ENCODE peak calls at places on chromosomes 6 and 20, in nine cellular contexts. One of them, this sample, is unnamed.

GRCh38 chr6:88360203-88360797 is 194.2 kb upstream of the CNR1 start:
- DNase-seq in BE2C: no peak
- DNase-seq in amygdala: no peak
- DNase-seq in GM10248: no peak
- DNase-seq in tibial artery: no peak
- DNase-seq in cerebellar cortex: no peak
- DNase-seq in neural progenitor cell: no peak
- DNase-seq in osteocyte: no peak
- DNase-seq in GOT3: no peak
- DNase-seq in this sample: no peak

GRCh38 chr20:60327971-60328660 is 369.9 kb downstream of the CDH26 start:
- DNase-seq in BE2C: no peak
- DNase-seq in amygdala: no peak
- DNase-seq in GM10248: no peak
- DNase-seq in tibial artery: no peak
- DNase-seq in cerebellar cortex: no peak
- DNase-seq in neural progenitor cell: no peak
- DNase-seq in osteocyte: no peak
- DNase-seq in GOT3: no peak
- DNase-seq in this sample: no peak

GRCh38 chr6:154138806-154139205 is 99.8 kb downstream of the OPRM1 start:
- DNase-seq in BE2C: no peak
- DNase-seq in amygdala: no peak
- DNase-seq in GM10248: no peak
- DNase-seq in tibial artery: no peak
- DNase-seq in cerebellar cortex: no peak
- DNase-seq in neural progenitor cell: no peak
- DNase-seq in osteocyte: no peak
- DNase-seq in GOT3: no peak
- DNase-seq in this sample: no peak

GRCh38 chr6:95365454-95365853 is 211.9 kb upstream of the MANEA start:
- DNase-seq in BE2C: no peak
- DNase-seq in amygdala: no peak
- DNase-seq in GM10248: no peak
- DNase-seq in tibial artery: no peak
- DNase-seq in cerebellar cortex: no peak
- DNase-seq in neural progenitor cell: peak
- DNase-seq in osteocyte: no peak
- DNase-seq in GOT3: no peak
- DNase-seq in this sample: no peak

GRCh38 chr6:44528716-44529115 is 141.2 kb downstream of the CDC5L start:
- DNase-seq in BE2C: no peak
- DNase-seq in amygdala: no peak
- DNase-seq in GM10248: no peak
- DNase-seq in tibial artery: no peak
- DNase-seq in cerebellar cortex: no peak
- DNase-seq in neural progenitor cell: no peak
- DNase-seq in osteocyte: peak
- DNase-seq in GOT3: no peak
- DNase-seq in this sample: no peak

GRCh38 chr6:3724451-3725144 is 26.9 kb downstream of the PXDC1 start:
- DNase-seq in BE2C: no peak
- DNase-seq in amygdala: no peak
- DNase-seq in GM10248: no peak
- DNase-seq in tibial artery: peak
- DNase-seq in cerebellar cortex: no peak
- DNase-seq in neural progenitor cell: no peak
- DNase-seq in osteocyte: no peak
- DNase-seq in GOT3: no peak
- DNase-seq in this sample: no peak

GRCh38 chr6:6851059-6851658 is 256.6 kb upstream of the RREB1 start:
- DNase-seq in BE2C: peak
- DNase-seq in amygdala: no peak
- DNase-seq in GM10248: no peak
- DNase-seq in tibial artery: no peak
- DNase-seq in cerebellar cortex: peak
- DNase-seq in neural progenitor cell: no peak
- DNase-seq in osteocyte: no peak
- DNase-seq in GOT3: no peak
- DNase-seq in this sample: no peak

GRCh38 chr20:58344741-58345140 is 35.2 kb downstream of the RAB22A start:
- DNase-seq in BE2C: no peak
- DNase-seq in amygdala: no peak
- DNase-seq in GM10248: no peak
- DNase-seq in tibial artery: no peak
- DNase-seq in cerebellar cortex: no peak
- DNase-seq in neural progenitor cell: no peak
- DNase-seq in osteocyte: no peak
- DNase-seq in GOT3: no peak
- DNase-seq in this sample: no peak

GRCh38 chr6:131602913-131603312 is 25.1 kb downstream of the MED23 start:
- DNase-seq in BE2C: no peak
- DNase-seq in amygdala: no peak
- DNase-seq in GM10248: no peak
- DNase-seq in tibial artery: no peak
- DNase-seq in cerebellar cortex: no peak
- DNase-seq in neural progenitor cell: no peak
- DNase-seq in osteocyte: no peak
- DNase-seq in GOT3: no peak
- DNase-seq in this sample: no peak

GRCh38 chr6:112337209-112337638 is 9.9 kb upstream of the RFPL4B start:
- DNase-seq in BE2C: peak
- DNase-seq in amygdala: peak
- DNase-seq in GM10248: no peak
- DNase-seq in tibial artery: peak
- DNase-seq in cerebellar cortex: peak
- DNase-seq in neural progenitor cell: peak
- DNase-seq in osteocyte: no peak
- DNase-seq in GOT3: peak
- DNase-seq in this sample: peak

GRCh38 chr6:125529061-125529460 is 220.4 kb upstream of the HEY2 start:
- DNase-seq in BE2C: no peak
- DNase-seq in amygdala: no peak
- DNase-seq in GM10248: no peak
- DNase-seq in tibial artery: no peak
- DNase-seq in cerebellar cortex: no peak
- DNase-seq in neural progenitor cell: peak
- DNase-seq in osteocyte: no peak
- DNase-seq in GOT3: no peak
- DNase-seq in this sample: no peak

GRCh38 chr6:144683216-144684070 is 398.3 kb downstream of the UTRN start:
- DNase-seq in BE2C: no peak
- DNase-seq in amygdala: peak
- DNase-seq in GM10248: no peak
- DNase-seq in tibial artery: no peak
- DNase-seq in cerebellar cortex: no peak
- DNase-seq in neural progenitor cell: no peak
- DNase-seq in osteocyte: no peak
- DNase-seq in GOT3: no peak
- DNase-seq in this sample: no peak

GRCh38 chr20:45014671-45015415 is 48.5 kb downstream of the STK4 start:
- DNase-seq in BE2C: peak
- DNase-seq in amygdala: no peak
- DNase-seq in GM10248: no peak
- DNase-seq in tibial artery: no peak
- DNase-seq in cerebellar cortex: no peak
- DNase-seq in neural progenitor cell: no peak
- DNase-seq in osteocyte: no peak
- DNase-seq in GOT3: no peak
- DNase-seq in this sample: no peak

GRCh38 chr6:112325449-112325848 is 21.7 kb upstream of the RFPL4B start:
- DNase-seq in BE2C: no peak
- DNase-seq in amygdala: no peak
- DNase-seq in GM10248: no peak
- DNase-seq in tibial artery: no peak
- DNase-seq in cerebellar cortex: no peak
- DNase-seq in neural progenitor cell: no peak
- DNase-seq in osteocyte: no peak
- DNase-seq in GOT3: no peak
- DNase-seq in this sample: no peak

GRCh38 chr6:154865291-154865690 is 129.8 kb upstream of the TIAM2 start:
- DNase-seq in BE2C: no peak
- DNase-seq in amygdala: no peak
- DNase-seq in GM10248: no peak
- DNase-seq in tibial artery: no peak
- DNase-seq in cerebellar cortex: no peak
- DNase-seq in neural progenitor cell: no peak
- DNase-seq in osteocyte: no peak
- DNase-seq in GOT3: no peak
- DNase-seq in this sample: no peak

GRCh38 chr20:19710336-19710721 is 47.7 kb upstream of the RIN2 start:
- DNase-seq in BE2C: no peak
- DNase-seq in amygdala: no peak
- DNase-seq in GM10248: no peak
- DNase-seq in tibial artery: no peak
- DNase-seq in cerebellar cortex: no peak
- DNase-seq in neural progenitor cell: no peak
- DNase-seq in osteocyte: no peak
- DNase-seq in GOT3: no peak
- DNase-seq in this sample: no peak

GRCh38 chr6:89375902-89376301 is 23.4 kb upstream of the UBE2J1 start:
- DNase-seq in BE2C: no peak
- DNase-seq in amygdala: no peak
- DNase-seq in GM10248: no peak
- DNase-seq in tibial artery: no peak
- DNase-seq in cerebellar cortex: no peak
- DNase-seq in neural progenitor cell: no peak
- DNase-seq in osteocyte: no peak
- DNase-seq in GOT3: no peak
- DNase-seq in this sample: no peak

GRCh38 chr6:159788276-159788675 is 1.1 kb downstream of the TCP1 start:
- DNase-seq in BE2C: no peak
- DNase-seq in amygdala: no peak
- DNase-seq in GM10248: no peak
- DNase-seq in tibial artery: no peak
- DNase-seq in cerebellar cortex: no peak
- DNase-seq in neural progenitor cell: peak
- DNase-seq in osteocyte: no peak
- DNase-seq in GOT3: no peak
- DNase-seq in this sample: no peak

GRCh38 chr6:111663232-111663631 is 57.6 kb upstream of the TRAF3IP2 start:
- DNase-seq in BE2C: no peak
- DNase-seq in amygdala: no peak
- DNase-seq in GM10248: no peak
- DNase-seq in tibial artery: peak
- DNase-seq in cerebellar cortex: peak
- DNase-seq in neural progenitor cell: peak
- DNase-seq in osteocyte: no peak
- DNase-seq in GOT3: no peak
- DNase-seq in this sample: peak

GRCh38 chr6:147904416-147904815 is 395.9 kb downstream of the SAMD5 start:
- DNase-seq in BE2C: no peak
- DNase-seq in amygdala: no peak
- DNase-seq in GM10248: no peak
- DNase-seq in tibial artery: no peak
- DNase-seq in cerebellar cortex: no peak
- DNase-seq in neural progenitor cell: no peak
- DNase-seq in osteocyte: no peak
- DNase-seq in GOT3: no peak
- DNase-seq in this sample: no peak

GRCh38 chr6:135159531-135159930 is 21.6 kb upstream of the MYB start:
- DNase-seq in BE2C: no peak
- DNase-seq in amygdala: no peak
- DNase-seq in GM10248: peak
- DNase-seq in tibial artery: no peak
- DNase-seq in cerebellar cortex: no peak
- DNase-seq in neural progenitor cell: no peak
- DNase-seq in osteocyte: no peak
- DNase-seq in GOT3: no peak
- DNase-seq in this sample: no peak

GRCh38 chr20:63706027-63706695 is 1.6 kb downstream of the ARFRP1 start:
- DNase-seq in BE2C: no peak
- DNase-seq in amygdala: no peak
- DNase-seq in GM10248: no peak
- DNase-seq in tibial artery: peak
- DNase-seq in cerebellar cortex: no peak
- DNase-seq in neural progenitor cell: no peak
- DNase-seq in osteocyte: no peak
- DNase-seq in GOT3: no peak
- DNase-seq in this sample: no peak

GRCh38 chr6:402901-403658 is 11.5 kb downstream of the IRF4 start:
- DNase-seq in BE2C: no peak
- DNase-seq in amygdala: no peak
- DNase-seq in GM10248: peak
- DNase-seq in tibial artery: no peak
- DNase-seq in cerebellar cortex: no peak
- DNase-seq in neural progenitor cell: no peak
- DNase-seq in osteocyte: peak
- DNase-seq in GOT3: no peak
- DNase-seq in this sample: no peak

GRCh38 chr6:135936606-135937005 is 85.1 kb downstream of the PDE7B start:
- DNase-seq in BE2C: no peak
- DNase-seq in amygdala: no peak
- DNase-seq in GM10248: no peak
- DNase-seq in tibial artery: no peak
- DNase-seq in cerebellar cortex: no peak
- DNase-seq in neural progenitor cell: no peak
- DNase-seq in osteocyte: no peak
- DNase-seq in GOT3: no peak
- DNase-seq in this sample: no peak

GRCh38 chr6:159788757-159789376 is 535 bp downstream of the TCP1 start:
- DNase-seq in BE2C: peak
- DNase-seq in amygdala: no peak
- DNase-seq in GM10248: no peak
- DNase-seq in tibial artery: peak
- DNase-seq in cerebellar cortex: no peak
- DNase-seq in neural progenitor cell: peak
- DNase-seq in osteocyte: no peak
- DNase-seq in GOT3: no peak
- DNase-seq in this sample: peak

GRCh38 chr6:13334953-13335352 is 6.6 kb upstream of the TBC1D7 start:
- DNase-seq in BE2C: peak
- DNase-seq in amygdala: no peak
- DNase-seq in GM10248: no peak
- DNase-seq in tibial artery: no peak
- DNase-seq in cerebellar cortex: no peak
- DNase-seq in neural progenitor cell: no peak
- DNase-seq in osteocyte: no peak
- DNase-seq in GOT3: no peak
- DNase-seq in this sample: no peak

GRCh38 chr6:106146852-106147351 is 60.8 kb downstream of the PRDM1 start:
- DNase-seq in BE2C: no peak
- DNase-seq in amygdala: no peak
- DNase-seq in GM10248: peak
- DNase-seq in tibial artery: no peak
- DNase-seq in cerebellar cortex: no peak
- DNase-seq in neural progenitor cell: no peak
- DNase-seq in osteocyte: no peak
- DNase-seq in GOT3: no peak
- DNase-seq in this sample: no peak

GRCh38 chr6:32169211-32169610 is 4.8 kb downstream of the EGFL8 start:
- DNase-seq in BE2C: no peak
- DNase-seq in amygdala: no peak
- DNase-seq in GM10248: no peak
- DNase-seq in tibial artery: no peak
- DNase-seq in cerebellar cortex: no peak
- DNase-seq in neural progenitor cell: no peak
- DNase-seq in osteocyte: no peak
- DNase-seq in GOT3: no peak
- DNase-seq in this sample: no peak

GRCh38 chr20:45011108-45011526 is 44.8 kb downstream of the STK4 start:
- DNase-seq in BE2C: peak
- DNase-seq in amygdala: peak
- DNase-seq in GM10248: peak
- DNase-seq in tibial artery: no peak
- DNase-seq in cerebellar cortex: peak
- DNase-seq in neural progenitor cell: peak
- DNase-seq in osteocyte: no peak
- DNase-seq in GOT3: no peak
- DNase-seq in this sample: peak

GRCh38 chr20:63086421-63087235 is 79.9 kb upstream of the BHLHE23 start:
- DNase-seq in BE2C: peak
- DNase-seq in amygdala: no peak
- DNase-seq in GM10248: no peak
- DNase-seq in tibial artery: peak
- DNase-seq in cerebellar cortex: no peak
- DNase-seq in neural progenitor cell: no peak
- DNase-seq in osteocyte: peak
- DNase-seq in GOT3: no peak
- DNase-seq in this sample: peak